ENCODE peak calls at places on chromosomes 4 and X, in seven cellular contexts. One of them, this sample, is unnamed.

GRCh38 chrX:21993265-21993664 is 38.9 kb upstream of the PHEX start:
- DNase-seq in breast epithelium: no peak
- DNase-seq in AG09309: no peak
- DNase-seq in upper lobe of right lung: peak
- DNase-seq in IMR-90: no peak
- DNase-seq in fibroblast of mammary gland: no peak
- DNase-seq in heart right ventricle: peak
- DNase-seq in this sample: no peak

GRCh38 chrX:47221756-47222155 is 3.3 kb downstream of the CDK16 start:
- DNase-seq in breast epithelium: no peak
- DNase-seq in AG09309: no peak
- DNase-seq in upper lobe of right lung: no peak
- DNase-seq in IMR-90: no peak
- DNase-seq in fibroblast of mammary gland: no peak
- DNase-seq in heart right ventricle: no peak
- DNase-seq in this sample: no peak

GRCh38 chrX:20593402-20593801 is 326.7 kb upstream of the RPS6KA3 start:
- DNase-seq in breast epithelium: no peak
- DNase-seq in AG09309: no peak
- DNase-seq in upper lobe of right lung: no peak
- DNase-seq in IMR-90: no peak
- DNase-seq in fibroblast of mammary gland: no peak
- DNase-seq in heart right ventricle: no peak
- DNase-seq in this sample: no peak

GRCh38 chr4:146105464-146105863 is 70.1 kb upstream of the LSM6 start:
- DNase-seq in breast epithelium: no peak
- DNase-seq in AG09309: no peak
- DNase-seq in upper lobe of right lung: no peak
- DNase-seq in IMR-90: no peak
- DNase-seq in fibroblast of mammary gland: no peak
- DNase-seq in heart right ventricle: no peak
- DNase-seq in this sample: no peak

GRCh38 chr4:15198070-15198727 is 195.9 kb downstream of the CPEB2 start:
- DNase-seq in breast epithelium: no peak
- DNase-seq in AG09309: no peak
- DNase-seq in upper lobe of right lung: no peak
- DNase-seq in IMR-90: peak
- DNase-seq in fibroblast of mammary gland: no peak
- DNase-seq in heart right ventricle: peak
- DNase-seq in this sample: no peak

GRCh38 chrX:35046646-35047231 is 104.1 kb downstream of the FAM47B start:
- DNase-seq in breast epithelium: no peak
- DNase-seq in AG09309: no peak
- DNase-seq in upper lobe of right lung: no peak
- DNase-seq in IMR-90: no peak
- DNase-seq in fibroblast of mammary gland: no peak
- DNase-seq in heart right ventricle: no peak
- DNase-seq in this sample: no peak

GRCh38 chrX:154411981-154412340 is 622 bp downstream of the TAFAZZIN start:
- DNase-seq in breast epithelium: peak
- DNase-seq in AG09309: no peak
- DNase-seq in upper lobe of right lung: peak
- DNase-seq in IMR-90: peak
- DNase-seq in fibroblast of mammary gland: peak
- DNase-seq in heart right ventricle: peak
- DNase-seq in this sample: no peak

GRCh38 chrX:39725928-39726619 is 371.7 kb downstream of the BCOR start:
- DNase-seq in breast epithelium: no peak
- DNase-seq in AG09309: peak
- DNase-seq in upper lobe of right lung: no peak
- DNase-seq in IMR-90: peak
- DNase-seq in fibroblast of mammary gland: peak
- DNase-seq in heart right ventricle: no peak
- DNase-seq in this sample: peak

GRCh38 chr4:3295837-3296624 is 3.2 kb downstream of the RGS12 start:
- DNase-seq in breast epithelium: peak
- DNase-seq in AG09309: no peak
- DNase-seq in upper lobe of right lung: peak
- DNase-seq in IMR-90: no peak
- DNase-seq in fibroblast of mammary gland: no peak
- DNase-seq in heart right ventricle: no peak
- DNase-seq in this sample: no peak

GRCh38 chrX:10620121-10620699 is at the start of gene MID1:
- DNase-seq in breast epithelium: peak
- DNase-seq in AG09309: no peak
- DNase-seq in upper lobe of right lung: peak
- DNase-seq in IMR-90: peak
- DNase-seq in fibroblast of mammary gland: peak
- DNase-seq in heart right ventricle: peak
- DNase-seq in this sample: no peak

GRCh38 chr4:111988514-111988913 is 156.7 kb upstream of the FAM241A start:
- DNase-seq in breast epithelium: no peak
- DNase-seq in AG09309: no peak
- DNase-seq in upper lobe of right lung: no peak
- DNase-seq in IMR-90: no peak
- DNase-seq in fibroblast of mammary gland: no peak
- DNase-seq in heart right ventricle: no peak
- DNase-seq in this sample: no peak

GRCh38 chrX:102604327-102604726 is 5.0 kb downstream of the ARMCX5 start:
- DNase-seq in breast epithelium: no peak
- DNase-seq in AG09309: no peak
- DNase-seq in upper lobe of right lung: no peak
- DNase-seq in IMR-90: no peak
- DNase-seq in fibroblast of mammary gland: no peak
- DNase-seq in heart right ventricle: no peak
- DNase-seq in this sample: no peak

GRCh38 chr4:180542445-180543100 is 1700.6 kb upstream of the TENM3 start:
- DNase-seq in breast epithelium: no peak
- DNase-seq in AG09309: no peak
- DNase-seq in upper lobe of right lung: no peak
- DNase-seq in IMR-90: peak
- DNase-seq in fibroblast of mammary gland: peak
- DNase-seq in heart right ventricle: no peak
- DNase-seq in this sample: no peak

GRCh38 chrX:24646745-24647182 is 383 bp downstream of the PCYT1B start:
- DNase-seq in breast epithelium: no peak
- DNase-seq in AG09309: no peak
- DNase-seq in upper lobe of right lung: no peak
- DNase-seq in IMR-90: no peak
- DNase-seq in fibroblast of mammary gland: peak
- DNase-seq in heart right ventricle: no peak
- DNase-seq in this sample: no peak

GRCh38 chr4:74545488-74545887 is 100.6 kb downstream of the AREG start:
- DNase-seq in breast epithelium: no peak
- DNase-seq in AG09309: no peak
- DNase-seq in upper lobe of right lung: no peak
- DNase-seq in IMR-90: no peak
- DNase-seq in fibroblast of mammary gland: peak
- DNase-seq in heart right ventricle: no peak
- DNase-seq in this sample: no peak

GRCh38 chr4:15232725-15233597 is 194.9 kb upstream of the C1QTNF7 start:
- DNase-seq in breast epithelium: no peak
- DNase-seq in AG09309: no peak
- DNase-seq in upper lobe of right lung: no peak
- DNase-seq in IMR-90: peak
- DNase-seq in fibroblast of mammary gland: peak
- DNase-seq in heart right ventricle: no peak
- DNase-seq in this sample: peak

GRCh38 chr4:173478136-173478860 is 51.7 kb downstream of the HAND2 start:
- DNase-seq in breast epithelium: no peak
- DNase-seq in AG09309: no peak
- DNase-seq in upper lobe of right lung: no peak
- DNase-seq in IMR-90: peak
- DNase-seq in fibroblast of mammary gland: peak
- DNase-seq in heart right ventricle: no peak
- DNase-seq in this sample: no peak

GRCh38 chrX:140504371-140505324 is at the start of gene SOX3:
- DNase-seq in breast epithelium: no peak
- DNase-seq in AG09309: no peak
- DNase-seq in upper lobe of right lung: no peak
- DNase-seq in IMR-90: no peak
- DNase-seq in fibroblast of mammary gland: no peak
- DNase-seq in heart right ventricle: no peak
- DNase-seq in this sample: no peak

GRCh38 chrX:10794203-10794630 is 173.8 kb upstream of the MID1 start:
- DNase-seq in breast epithelium: no peak
- DNase-seq in AG09309: no peak
- DNase-seq in upper lobe of right lung: no peak
- DNase-seq in IMR-90: no peak
- DNase-seq in fibroblast of mammary gland: no peak
- DNase-seq in heart right ventricle: no peak
- DNase-seq in this sample: no peak

GRCh38 chrX:47587906-47588735 is 5.9 kb downstream of the TIMP1 start:
- DNase-seq in breast epithelium: no peak
- DNase-seq in AG09309: no peak
- DNase-seq in upper lobe of right lung: no peak
- DNase-seq in IMR-90: no peak
- DNase-seq in fibroblast of mammary gland: peak
- DNase-seq in heart right ventricle: no peak
- DNase-seq in this sample: no peak

GRCh38 chr4:81490761-81491160 is 19.1 kb upstream of the RASGEF1B start:
- DNase-seq in breast epithelium: no peak
- DNase-seq in AG09309: no peak
- DNase-seq in upper lobe of right lung: no peak
- DNase-seq in IMR-90: no peak
- DNase-seq in fibroblast of mammary gland: no peak
- DNase-seq in heart right ventricle: no peak
- DNase-seq in this sample: no peak

GRCh38 chrX:21974011-21974385 is 33.5 kb downstream of the SMS start:
- DNase-seq in breast epithelium: no peak
- DNase-seq in AG09309: no peak
- DNase-seq in upper lobe of right lung: no peak
- DNase-seq in IMR-90: no peak
- DNase-seq in fibroblast of mammary gland: no peak
- DNase-seq in heart right ventricle: no peak
- DNase-seq in this sample: no peak

GRCh38 chr4:139692300-139693012 is 26.8 kb downstream of the MGST2 start:
- DNase-seq in breast epithelium: no peak
- DNase-seq in AG09309: no peak
- DNase-seq in upper lobe of right lung: no peak
- DNase-seq in IMR-90: no peak
- DNase-seq in fibroblast of mammary gland: no peak
- DNase-seq in heart right ventricle: no peak
- DNase-seq in this sample: no peak
- H3K4me3 ChIP-seq in breast epithelium: no peak
- H3K4me3 ChIP-seq in AG09309: no peak
- H3K4me3 ChIP-seq in upper lobe of right lung: no peak
- H3K4me3 ChIP-seq in IMR-90: no peak
- H3K4me3 ChIP-seq in fibroblast of mammary gland: no peak
- H3K4me3 ChIP-seq in heart right ventricle: no peak
- H3K4me3 ChIP-seq in this sample: no peak

GRCh38 chr4:107444-108429 is 16.6 kb upstream of the ZNF718 start:
- DNase-seq in breast epithelium: no peak
- DNase-seq in AG09309: no peak
- DNase-seq in upper lobe of right lung: no peak
- DNase-seq in IMR-90: no peak
- DNase-seq in fibroblast of mammary gland: no peak
- DNase-seq in heart right ventricle: no peak
- DNase-seq in this sample: no peak
- H3K4me3 ChIP-seq in breast epithelium: peak
- H3K4me3 ChIP-seq in AG09309: no peak
- H3K4me3 ChIP-seq in upper lobe of right lung: no peak
- H3K4me3 ChIP-seq in IMR-90: no peak
- H3K4me3 ChIP-seq in fibroblast of mammary gland: no peak
- H3K4me3 ChIP-seq in heart right ventricle: peak
- H3K4me3 ChIP-seq in this sample: no peak

GRCh38 chrX:119999087-119999634 is 55.6 kb upstream of the NKAP start:
- DNase-seq in breast epithelium: no peak
- DNase-seq in AG09309: no peak
- DNase-seq in upper lobe of right lung: no peak
- DNase-seq in IMR-90: no peak
- DNase-seq in fibroblast of mammary gland: no peak
- DNase-seq in heart right ventricle: no peak
- DNase-seq in this sample: no peak
- H3K4me3 ChIP-seq in breast epithelium: no peak
- H3K4me3 ChIP-seq in AG09309: no peak
- H3K4me3 ChIP-seq in upper lobe of right lung: no peak
- H3K4me3 ChIP-seq in IMR-90: no peak
- H3K4me3 ChIP-seq in fibroblast of mammary gland: no peak
- H3K4me3 ChIP-seq in heart right ventricle: no peak
- H3K4me3 ChIP-seq in this sample: no peak

GRCh38 chr4:7196731-7197130 is 4.4 kb downstream of the SORCS2 start:
- DNase-seq in breast epithelium: peak
- DNase-seq in AG09309: no peak
- DNase-seq in upper lobe of right lung: peak
- DNase-seq in IMR-90: no peak
- DNase-seq in fibroblast of mammary gland: no peak
- DNase-seq in heart right ventricle: no peak
- DNase-seq in this sample: no peak

GRCh38 chr4:7196283-7196651 is 3.9 kb downstream of the SORCS2 start:
- DNase-seq in breast epithelium: peak
- DNase-seq in AG09309: no peak
- DNase-seq in upper lobe of right lung: peak
- DNase-seq in IMR-90: no peak
- DNase-seq in fibroblast of mammary gland: no peak
- DNase-seq in heart right ventricle: no peak
- DNase-seq in this sample: no peak

GRCh38 chr4:7194251-7195137 is 2.2 kb downstream of the SORCS2 start:
- DNase-seq in breast epithelium: peak
- DNase-seq in AG09309: no peak
- DNase-seq in upper lobe of right lung: peak
- DNase-seq in IMR-90: no peak
- DNase-seq in fibroblast of mammary gland: peak
- DNase-seq in heart right ventricle: peak
- DNase-seq in this sample: no peak

GRCh38 chr4:7195546-7196282 is 3.4 kb downstream of the SORCS2 start:
- DNase-seq in breast epithelium: peak
- DNase-seq in AG09309: peak
- DNase-seq in upper lobe of right lung: no peak
- DNase-seq in IMR-90: no peak
- DNase-seq in fibroblast of mammary gland: peak
- DNase-seq in heart right ventricle: no peak
- DNase-seq in this sample: no peak

DNA sequence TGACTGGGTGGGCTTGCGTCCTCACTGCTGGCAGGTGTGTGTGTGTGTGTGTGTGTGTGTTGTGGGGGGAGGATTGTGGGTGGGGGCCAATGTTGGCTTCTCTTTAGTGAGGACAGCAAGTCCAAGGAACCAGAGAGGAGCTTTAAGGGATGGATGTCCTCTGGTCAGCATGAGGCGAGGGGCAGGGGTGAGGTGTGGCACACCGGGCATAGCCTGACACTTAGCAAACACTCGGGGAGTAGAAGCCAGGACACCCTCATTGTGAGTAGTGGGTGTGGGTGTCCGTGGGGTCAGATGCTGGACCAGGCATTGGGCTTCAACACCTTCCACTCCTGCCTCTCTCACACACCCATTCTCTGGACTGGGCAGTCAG is 2.8 kb downstream of the SORCS2 start:
- DNase-seq in breast epithelium: peak
- DNase-seq in AG09309: no peak
- DNase-seq in upper lobe of right lung: peak
- DNase-seq in IMR-90: no peak
- DNase-seq in fibroblast of mammary gland: no peak
- DNase-seq in heart right ventricle: no peak
- DNase-seq in this sample: no peak
- H3K4me3 ChIP-seq in breast epithelium: no peak
- H3K4me3 ChIP-seq in AG09309: no peak
- H3K4me3 ChIP-seq in upper lobe of right lung: no peak
- H3K4me3 ChIP-seq in IMR-90: no peak
- H3K4me3 ChIP-seq in fibroblast of mammary gland: no peak
- H3K4me3 ChIP-seq in heart right ventricle: no peak
- H3K4me3 ChIP-seq in this sample: no peak

GRCh38 chr4:77815651-77816050 is 3.5 kb downstream of the CNOT6L start:
- DNase-seq in breast epithelium: no peak
- DNase-seq in AG09309: no peak
- DNase-seq in upper lobe of right lung: no peak
- DNase-seq in IMR-90: no peak
- DNase-seq in fibroblast of mammary gland: no peak
- DNase-seq in heart right ventricle: no peak
- DNase-seq in this sample: no peak
- H3K4me3 ChIP-seq in breast epithelium: no peak
- H3K4me3 ChIP-seq in AG09309: no peak
- H3K4me3 ChIP-seq in upper lobe of right lung: no peak
- H3K4me3 ChIP-seq in IMR-90: no peak
- H3K4me3 ChIP-seq in fibroblast of mammary gland: no peak
- H3K4me3 ChIP-seq in heart right ventricle: no peak
- H3K4me3 ChIP-seq in this sample: no peak